ENCODE peak calls at places on chromosomes 11 and 22, in nine cellular contexts. X is frontal cortex; P is left cardiac atrium; U is kidney tubule cell; I is foreskin fibroblast; M is activated CD4-positive, alpha-beta T cell treated with anti-CD3 and anti-CD28 coated beads, Interleukin-2, amount 50 U/mL, for 48 hours; J is KBM-7; W is HuH-7.5; H is D721Med. K is an unnamed sample.

GRCh38 chr11:134727204-134727603 is 315.2 kb upstream of the B3GAT1 start:
- DNase-seq in H (no peak), J (peak; percentile 49), M (no peak), U (no peak), P (no peak), I (no peak), W (no peak), X (no peak), K (no peak)

GRCh38 chr22:39814899-39815298 is 78.7 kb downstream of the ENTHD1 start:
- DNase-seq in P (no peak), W (no peak), X (no peak), I (peak; percentile 58), M (no peak), J (no peak), U (no peak), H (no peak), K (no peak)

GRCh38 chr22:49084203-49084602 is 743.5 kb downstream of the BRD1 start:
- DNase-seq in X (no peak), J (no peak), I (no peak), W (no peak), H (no peak), M (no peak), P (no peak), U (no peak), K (no peak)

GRCh38 chr11:100774132-100774531 is 87.0 kb downstream of the ARHGAP42 start:
- DNase-seq in U (no peak), P (no peak), M (no peak), X (no peak), I (no peak), J (no peak), W (no peak), H (no peak), K (no peak)

GRCh38 chr11:106172389-106172991 is 95.0 kb downstream of the AASDHPPT start:
- DNase-seq in H (no peak), X (no peak), I (peak; percentile 84), P (no peak), W (no peak), M (no peak), J (no peak), U (no peak), K (no peak)

GRCh38 chr11:40215605-40216004 is 1243.8 kb downstream of the LRRC4C start:
- DNase-seq in U (no peak), H (no peak), X (no peak), W (no peak), I (no peak), M (no peak), P (no peak), J (no peak), K (no peak)

GRCh38 chr11:48006301-48006992 is 26.1 kb downstream of the PTPRJ start:
- DNase-seq in I (peak; percentile 70), W (no peak), U (peak; percentile 53), X (no peak), J (no peak), H (no peak), M (peak; percentile 57), P (no peak), K (no peak)

GRCh38 chr11:48109046-48109666 is 107.5 kb upstream of the OR4B1 start:
- DNase-seq in M (no peak), J (peak; percentile 71), U (peak; percentile 78), I (peak; percentile 69), H (peak; percentile 57), W (no peak), P (no peak), X (peak; percentile 36), K (no peak)

GRCh38 chr11:117828641-117829368 is 4.3 kb upstream of the FXYD2 start:
- DNase-seq in U (peak; percentile 87), X (no peak), H (no peak), W (no peak), J (no peak), P (peak; percentile 76), M (peak; percentile 82), I (peak; percentile 68), K (peak; percentile 88)

GRCh38 chr11:76947190-76947589 is 86.5 kb downstream of the ACER3 start:
- DNase-seq in W (no peak), J (no peak), I (no peak), H (no peak), X (no peak), M (no peak), U (no peak), P (no peak), K (no peak)

GRCh38 chr11:132060546-132060945 is 690.1 kb downstream of the NTM start:
- DNase-seq in J (no peak), H (no peak), M (no peak), X (no peak), W (no peak), P (no peak), I (no peak), U (no peak), K (no peak)

GRCh38 chr22:32544953-32545558 is 70.4 kb downstream of the FBXO7 start:
- DNase-seq in J (no peak), X (no peak), U (no peak), W (no peak), I (peak; percentile 49), P (no peak), H (no peak), M (no peak), K (no peak)

GRCh38 chr11:119147604-119148333 is 1.1 kb upstream of the ABCG4 start:
- DNase-seq in X (no peak), U (no peak), M (no peak), P (no peak), I (no peak), J (no peak), H (no peak), W (no peak), K (no peak)

GRCh38 chr11:16889905-16890304 is 124.3 kb downstream of the PLEKHA7 start:
- DNase-seq in P (no peak), M (no peak), J (no peak), X (no peak), U (no peak), I (no peak), W (no peak), H (no peak), K (no peak)

GRCh38 chr11:66639066-66639813 is 737 bp downstream of the RBM4 start:
- DNase-seq in W (no peak), X (no peak), P (no peak), H (no peak), J (peak; percentile 51), I (peak; percentile 50), M (no peak), U (peak; percentile 46), K (no peak)

GRCh38 chr11:8015753-8016239 is 28.7 kb downstream of the EIF3F start:
- DNase-seq in W (no peak), M (no peak), U (peak; percentile 33), X (no peak), H (no peak), I (peak; percentile 53), J (no peak), P (no peak), K (no peak)

GRCh38 chr11:133078012-133078411 is 454.3 kb downstream of the OPCML start:
- DNase-seq in M (no peak), J (no peak), P (no peak), U (no peak), H (no peak), W (no peak), I (no peak), X (no peak), K (no peak)

GRCh38 chr22:47047321-47048122 is 285.1 kb downstream of the TBC1D22A start:
- DNase-seq in U (no peak), P (no peak), H (no peak), X (no peak), W (no peak), I (no peak), M (no peak), J (no peak), K (peak; percentile 64)

GRCh38 chr22:47586946-47587345 is 824.5 kb downstream of the TBC1D22A start:
- DNase-seq in M (no peak), U (no peak), W (no peak), H (no peak), X (no peak), P (no peak), J (no peak), I (no peak), K (no peak)

GRCh38 chr11:44893250-44894216 is 57.1 kb downstream of the TP53I11 start:
- DNase-seq in W (no peak), M (no peak), J (no peak), X (no peak), U (no peak), H (peak; percentile 67), I (no peak), P (no peak), K (no peak)

GRCh38 chr22:49764151-49764581 is 63.5 kb downstream of the BRD1 start:
- DNase-seq in I (no peak), U (no peak), W (no peak), P (no peak), J (no peak), X (no peak), H (no peak), M (no peak), K (peak; percentile 28)

GRCh38 chr22:23773247-23774113 is 831 bp downstream of the MMP11 start:
- DNase-seq in H (no peak), I (no peak), X (no peak), P (no peak), M (no peak), J (no peak), W (no peak), U (no peak), K (no peak)

GRCh38 chr22:27336151-27337090 is 465.1 kb downstream of the MN1 start:
- DNase-seq in W (no peak), X (no peak), P (no peak), M (no peak), H (no peak), U (peak; percentile 88), I (no peak), J (no peak), K (no peak)

GRCh38 chr11:95625164-95626017 is 164.2 kb downstream of the FAM76B start:
- DNase-seq in H (no peak), M (no peak), P (no peak), W (no peak), U (no peak), X (no peak), I (no peak), J (no peak), K (no peak)

GRCh38 chr22:49993649-49994360 is 18.8 kb downstream of the IL17REL start:
- DNase-seq in U (no peak), W (no peak), J (no peak), X (no peak), H (no peak), M (no peak), P (no peak), I (no peak), K (no peak)

GRCh38 chr22:37733625-37734401 is 37.0 kb downstream of the TRIOBP start:
- DNase-seq in U (no peak), X (no peak), J (no peak), I (no peak), P (peak; percentile 25), W (no peak), M (no peak), H (no peak), K (no peak)

K was measured in left lung.